ENCODE peak calls at places on chromosomes 6 and 20, in six cellular contexts. E is HepG2, X is A549, M is endothelial cell of umbilical vein, O is WTC11, F is K562. Q is an unnamed sample.

GRCh38 chr6:111642463-111643158 is 36.9 kb upstream of the TRAF3IP2 start:
- DNase-seq in F (peak), O (peak), X (peak), E (peak), M (peak), Q (peak)

GRCh38 chr6:161301338-161301737 is 27.5 kb upstream of the AGPAT4 start:
- DNase-seq in X (no peak), F (no peak), E (no peak), O (no peak), M (no peak), Q (no peak)

GRCh38 chr20:54170026-54170471 is 3.7 kb downstream of the CYP24A1 start:
- DNase-seq in E (no peak), F (no peak), M (no peak), X (peak), O (no peak), Q (no peak)

GRCh38 chr20:50548396-50548795 is 38.2 kb downstream of the PTPN1 start:
- DNase-seq in X (no peak), E (no peak), M (no peak), O (no peak), F (no peak), Q (no peak)

GRCh38 chr6:143513410-143513809 is 1.9 kb upstream of the FUCA2 start:
- DNase-seq in X (peak), M (no peak), E (peak), F (peak), O (peak), Q (peak)

GRCh38 chr20:59013031-59013951 is 5.9 kb upstream of the TUBB1 start:
- DNase-seq in E (no peak), M (no peak), X (no peak), F (no peak), O (no peak), Q (no peak)

GRCh38 chr20:44142416-44142815 is 44.6 kb downstream of the JPH2 start:
- DNase-seq in X (no peak), F (no peak), O (no peak), E (no peak), M (no peak), Q (no peak)

GRCh38 chr6:2157441-2158127 is 87.8 kb downstream of the GMDS start:
- DNase-seq in F (no peak), M (peak), O (no peak), E (peak), X (no peak), Q (no peak)

GRCh38 chr6:71468841-71469750 is 180.5 kb downstream of the OGFRL1 start:
- DNase-seq in E (no peak), O (no peak), M (no peak), X (no peak), F (peak), Q (no peak)

GRCh38 chr6:117498159-117498558 is 15.7 kb downstream of the DCBLD1 start:
- DNase-seq in X (peak), E (no peak), F (no peak), O (no peak), M (peak), Q (no peak)

GRCh38 chr6:41894366-41895299 is 542 bp downstream of the USP49 start:
- DNase-seq in X (no peak), F (peak), E (no peak), M (peak), O (peak), Q (no peak)

GRCh38 chr6:148404456-148405022 is 61.9 kb downstream of the SASH1 start:
- DNase-seq in E (no peak), M (no peak), F (no peak), X (no peak), O (peak), Q (no peak)

GRCh38 chr6:47187883-47188587 is 121.7 kb downstream of the TNFRSF21 start:
- DNase-seq in X (no peak), F (no peak), E (peak), M (no peak), O (no peak), Q (no peak)

GRCh38 chr6:143941852-143942627 is 66.0 kb downstream of the PLAGL1 start:
- DNase-seq in O (peak), F (peak), M (no peak), X (peak), E (peak), Q (peak)

GRCh38 chr6:90238663-90239542 is 57.7 kb downstream of the BACH2 start:
- DNase-seq in O (no peak), X (no peak), E (no peak), M (peak), F (no peak), Q (no peak)

GRCh38 chr20:32438331-32438858 is 80.3 kb downstream of the ASXL1 start:
- DNase-seq in F (no peak), O (no peak), M (no peak), X (no peak), E (no peak), Q (no peak)

GRCh38 chr6:27672113-27672799 is 199.4 kb upstream of the ZNF184 start:
- DNase-seq in X (peak), E (peak), F (peak), O (peak), M (peak), Q (peak)

GRCh38 chr6:113340371-113340770 is 516.8 kb upstream of the MARCKS start:
- DNase-seq in F (no peak), X (no peak), M (no peak), E (no peak), O (no peak), Q (no peak)

GRCh38 chr20:24985802-24986201 is 6.7 kb downstream of the APMAP start:
- DNase-seq in X (no peak), F (no peak), O (no peak), E (no peak), M (no peak), Q (no peak)

GRCh38 chr6:142459267-142459666 is 157.5 kb downstream of the ADGRG6 start:
- DNase-seq in M (no peak), E (no peak), X (no peak), F (no peak), O (no peak), Q (no peak)

GRCh38 chr6:51260003-51260402 is 441.3 kb downstream of the TFAP2B start:
- DNase-seq in E (no peak), M (no peak), F (no peak), O (peak), X (no peak), Q (no peak)

GRCh38 chr6:131255434-131255833 is 120.2 kb downstream of the AKAP7 start:
- DNase-seq in O (no peak), X (no peak), M (no peak), F (no peak), E (no peak), Q (no peak)

GRCh38 chr20:34074101-34074760 is 37.8 kb downstream of the EIF2S2 start:
- DNase-seq in X (no peak), O (no peak), M (no peak), E (no peak), F (no peak), Q (no peak)

GRCh38 chr20:52746768-52747167 is 225.4 kb upstream of the TSHZ2 start:
- DNase-seq in E (no peak), O (no peak), X (no peak), M (no peak), F (no peak), Q (no peak)

GRCh38 chr6:113073611-113074191 is 726.6 kb downstream of the RFPL4B start:
- DNase-seq in E (no peak), F (no peak), X (no peak), M (no peak), O (no peak), Q (no peak)

GRCh38 chr6:119306396-119306968 is 43.1 kb downstream of the MAN1A1 start:
- DNase-seq in E (no peak), M (no peak), X (no peak), F (no peak), O (no peak), Q (no peak)

GRCh38 chr20:61842011-61842410 is 223.7 kb downstream of the TAF4 start:
- DNase-seq in O (no peak), X (no peak), F (no peak), E (no peak), M (no peak), Q (no peak)

GRCh38 chr20:20096421-20096820 is 44.1 kb downstream of the CFAP61 start:
- DNase-seq in E (no peak), O (no peak), F (no peak), M (no peak), X (no peak), Q (no peak)

GRCh38 chr6:158266131-158266530 is 46.1 kb upstream of the TULP4 start:
- DNase-seq in O (no peak), F (no peak), M (no peak), E (no peak), X (no peak), Q (no peak)
- TF ChIP-seq JUN in O (no peak), F (no peak), M (no peak), E (no peak), X (no peak), Q (no peak)

GRCh38 chr20:40720826-40721225 is 31.8 kb upstream of the MAFB start:
- DNase-seq in F (no peak), O (no peak), X (no peak), E (no peak), M (no peak), Q (peak)
- TF ChIP-seq JUN in F (no peak), O (no peak), X (no peak), E (no peak), M (no peak), Q (no peak)

GRCh38 chr6:169811072-169811471 is 59.6 kb downstream of the ERMARD start:
- DNase-seq in O (no peak), E (no peak), F (no peak), M (no peak), X (no peak), Q (no peak)

GRCh38 chr6:169808608-169808967 is 57.2 kb downstream of the ERMARD start:
- DNase-seq in O (no peak), M (no peak), E (no peak), F (no peak), X (no peak), Q (no peak)

GRCh38 chr6:169807699-169808607 is 56.5 kb downstream of the ERMARD start:
- DNase-seq in X (no peak), M (no peak), F (no peak), O (no peak), E (no peak), Q (peak)

GRCh38 chr6:169810066-169810989 is 58.9 kb downstream of the ERMARD start:
- DNase-seq in X (no peak), O (peak), F (no peak), E (peak), M (no peak), Q (no peak)

DNA sequence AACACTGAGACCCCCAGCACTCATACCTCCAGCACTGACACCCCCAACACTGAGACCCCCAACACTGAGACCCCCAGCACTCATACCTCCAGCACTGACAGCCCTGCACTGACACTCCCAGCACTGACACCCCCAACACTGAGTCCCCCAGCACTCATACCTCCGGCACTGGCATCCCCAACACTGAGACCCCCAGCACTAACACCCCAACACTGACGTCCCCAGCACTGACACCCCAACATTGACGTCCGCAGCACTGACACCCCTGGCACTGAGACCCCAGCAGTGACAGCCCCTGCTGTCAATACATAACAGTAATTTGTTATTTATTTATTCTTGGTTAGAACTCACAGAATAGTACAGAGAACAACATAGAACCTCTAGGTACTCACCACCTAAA is 58.0 kb downstream of the ERMARD start:
- DNase-seq in O (no peak), M (no peak), F (no peak), E (no peak), X (no peak), Q (no peak)
- TF ChIP-seq JUN in O (no peak), M (no peak), F (no peak), E (no peak), X (no peak), Q (no peak)

GRCh38 chr6:21922086-21922485 is 328.5 kb downstream of the SOX4 start:
- DNase-seq in F (no peak), M (no peak), X (peak), O (no peak), E (no peak), Q (no peak)
- TF ChIP-seq JUN in F (no peak), M (no peak), X (no peak), O (no peak), E (no peak), Q (no peak)

DNA sequence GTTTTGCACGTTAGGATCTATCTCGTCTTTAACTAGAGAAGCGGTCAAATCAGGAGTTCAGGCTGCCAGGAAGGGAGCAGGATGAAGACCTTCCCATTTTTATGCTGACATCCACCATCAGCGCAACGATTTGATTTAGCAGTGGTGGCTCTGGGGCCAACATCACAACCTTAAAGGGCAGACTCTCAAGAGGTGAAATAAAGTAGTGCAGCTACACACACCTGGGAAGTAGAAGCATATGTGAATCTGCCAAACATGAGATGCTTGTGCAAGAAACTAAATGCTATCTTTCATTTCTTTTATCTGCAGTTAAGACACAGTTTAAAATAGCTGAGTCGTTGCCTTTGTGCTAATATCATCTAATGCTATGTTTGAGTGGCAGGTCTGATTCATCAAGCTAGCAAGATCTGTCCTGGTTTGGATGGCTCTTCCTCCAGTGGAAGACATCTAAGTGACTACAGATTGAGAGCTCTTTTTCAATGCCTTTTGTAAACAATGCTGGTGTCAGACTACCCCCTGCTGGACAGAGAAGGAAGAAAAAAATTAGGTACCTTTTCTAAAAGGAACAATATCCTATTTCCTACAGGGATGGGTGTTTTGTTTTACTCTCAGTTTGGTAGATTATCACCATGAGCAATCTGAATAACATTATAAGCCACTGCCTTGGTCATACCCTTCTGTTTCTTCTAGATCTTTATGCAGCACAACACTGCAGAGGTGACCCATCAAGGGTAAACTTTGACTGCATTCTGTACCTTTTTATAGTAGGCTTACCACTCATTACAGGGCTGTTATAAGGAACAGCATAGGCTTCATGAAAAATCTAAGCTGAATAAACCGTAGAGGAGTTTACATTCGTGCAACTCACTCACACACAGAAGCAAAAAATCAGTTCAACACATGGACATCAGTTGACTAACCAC is 171.6 kb upstream of the FBXL4 start:
- DNase-seq in F (peak), O (no peak), E (peak), M (peak), X (peak), Q (no peak)
- TF ChIP-seq JUN in F (no peak), O (no peak), E (no peak), M (no peak), X (no peak), Q (no peak)

GRCh38 chr20:47319517-47320252 is 36.8 kb downstream of the ZMYND8 start:
- DNase-seq in F (no peak), M (peak), E (no peak), X (no peak), O (peak), Q (peak)
- TF ChIP-seq JUN in F (no peak), M (no peak), E (no peak), X (no peak), O (no peak), Q (no peak)

DNA sequence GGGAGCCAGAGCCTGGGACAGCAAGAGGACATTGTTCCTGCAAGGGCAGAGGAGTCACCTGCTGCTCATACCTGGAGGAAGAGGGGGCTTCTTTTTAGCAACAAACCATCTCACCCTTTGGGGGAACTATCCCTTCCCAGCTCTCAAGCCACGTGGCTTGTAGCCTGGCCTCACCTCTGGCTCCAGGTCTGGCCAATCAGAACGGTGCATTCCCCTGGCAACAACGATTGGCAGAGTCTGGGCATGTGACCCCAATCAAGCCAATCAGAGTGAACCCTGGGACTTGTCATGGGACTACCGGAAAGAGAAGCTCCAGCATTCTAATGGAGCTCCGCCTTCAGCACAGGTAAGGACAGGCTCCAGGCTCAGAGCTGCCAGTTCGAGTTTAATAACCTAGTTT is 33.6 kb downstream of the KCNB1 start:
- DNase-seq in F (peak), M (no peak), O (peak), E (no peak), X (peak), Q (no peak)
- TF ChIP-seq JUN in F (no peak), M (no peak), O (no peak), E (no peak), X (no peak), Q (no peak)

GRCh38 chr6:25462235-25462897 is 183.2 kb downstream of the CARMIL1 start:
- DNase-seq in M (no peak), E (no peak), F (no peak), O (no peak), X (no peak), Q (no peak)

GRCh38 chr6:25454141-25454540 is 175.0 kb downstream of the CARMIL1 start:
- DNase-seq in F (no peak), X (no peak), O (no peak), M (no peak), E (no peak), Q (no peak)

GRCh38 chr6:25456249-25456648 is 177.1 kb downstream of the CARMIL1 start:
- DNase-seq in X (no peak), E (no peak), F (no peak), M (no peak), O (no peak), Q (no peak)

GRCh38 chr6:25456656-25457055 is 177.5 kb downstream of the CARMIL1 start:
- DNase-seq in E (no peak), F (no peak), X (no peak), O (no peak), M (no peak), Q (no peak)

DNA sequence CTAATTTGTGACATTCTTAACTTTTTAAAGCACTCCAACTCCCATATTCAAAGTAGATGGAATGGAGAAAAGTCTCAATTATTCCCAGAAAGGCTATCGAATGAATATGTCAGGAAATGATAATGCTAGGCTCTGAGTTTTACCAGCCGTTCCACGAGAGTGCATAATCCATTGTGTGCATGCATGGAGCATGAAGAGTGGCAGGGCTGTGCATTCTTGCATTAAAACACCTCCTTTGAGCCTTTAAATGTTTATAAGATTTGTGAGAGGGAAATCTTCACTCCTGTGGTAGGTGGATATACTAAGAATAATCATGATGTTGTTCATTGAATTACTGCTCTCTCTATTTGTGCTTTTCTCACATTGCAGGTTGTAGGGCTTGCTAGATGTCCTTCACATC is 178.3 kb downstream of the CARMIL1 start:
- DNase-seq in X (no peak), M (no peak), E (no peak), F (no peak), O (no peak), Q (no peak)
- TF ChIP-seq JUN in X (no peak), M (no peak), E (no peak), F (no peak), O (no peak), Q (no peak)

Q was measured in H1.